ENCODE peak calls at places on chromosomes 5 and 9, in four cellular contexts. G, D, M and J are unnamed samples.

GRCh38 chr9:89525673-89526374 is 27.9 kb upstream of the SEMA4D start:
- DNase-seq in M (no peak), G (no peak), D (no peak), J (no peak)

GRCh38 chr9:37602817-37603216 is 10.4 kb upstream of the TOMM5 start:
- DNase-seq in G (no peak), D (no peak), M (no peak), J (no peak)

GRCh38 chr5:122703214-122703613 is 71.7 kb upstream of the SNX2 start:
- DNase-seq in M (no peak), G (no peak), D (no peak), J (no peak)

GRCh38 chr9:7368410-7369292 is 430.9 kb downstream of the DMAC1 start:
- DNase-seq in G (no peak), M (no peak), D (no peak), J (no peak)

GRCh38 chr9:137542486-137542885 is 7.7 kb downstream of the PNPLA7 start:
- DNase-seq in G (no peak), M (no peak), D (no peak), J (no peak)

GRCh38 chr5:89445106-89445745 is 562.2 kb upstream of the MEF2C start:
- DNase-seq in M (no peak), G (no peak), D (no peak), J (no peak)

GRCh38 chr9:94874316-94874715 is 147.8 kb downstream of the AOPEP start:
- DNase-seq in D (no peak), M (no peak), G (peak), J (no peak)

GRCh38 chr9:121937248-121937647 is 155.9 kb downstream of the TTLL11 start:
- DNase-seq in M (no peak), D (no peak), G (no peak), J (no peak)

GRCh38 chr5:82641362-82641988 is 363.3 kb upstream of the RPS23 start:
- DNase-seq in D (peak), G (no peak), M (peak), J (peak)

GRCh38 chr9:133892193-133892920 is 99.8 kb downstream of the VAV2 start:
- DNase-seq in G (peak), M (peak), D (no peak), J (no peak)

GRCh38 chr9:136484153-136485048 is 1.6 kb upstream of the SEC16A start:
- DNase-seq in M (peak), G (no peak), D (no peak), J (no peak)

GRCh38 chr9:136376457-136376856 is 3.0 kb upstream of the CARD9 start:
- DNase-seq in D (no peak), M (no peak), G (no peak), J (no peak)

GRCh38 chr5:2330731-2331130 is 420.7 kb downstream of the IRX2 start:
- DNase-seq in M (no peak), G (no peak), D (no peak), J (no peak)

GRCh38 chr9:131578778-131579504 is 33.6 kb downstream of the PRRT1B start:
- DNase-seq in G (no peak), D (peak), M (no peak), J (no peak)

GRCh38 chr9:106019017-106019692 is 324.8 kb downstream of the TMEM38B start:
- DNase-seq in M (peak), D (no peak), G (no peak), J (no peak)

GRCh38 chr9:23721466-23721865 is 104.6 kb downstream of the ELAVL2 start:
- DNase-seq in M (no peak), D (no peak), G (no peak), J (no peak)

GRCh38 chr9:24832307-24832706 is 286.6 kb upstream of the IZUMO3 start:
- DNase-seq in M (peak), D (no peak), G (peak), J (peak)

GRCh38 chr5:91865920-91866319 is 482.8 kb upstream of the ARRDC3 start:
- DNase-seq in G (no peak), D (no peak), M (no peak), J (no peak)

GRCh38 chr5:122129332-122129731 is at the start of gene ZNF474:
- DNase-seq in D (no peak), G (no peak), M (no peak), J (peak)

GRCh38 chr9:97601228-97601898 is 31.8 kb downstream of the TSTD2 start:
- DNase-seq in G (no peak), M (no peak), D (no peak), J (no peak)

GRCh38 chr5:139446956-139447779 is 7.8 kb upstream of the DNAJC18 start:
- DNase-seq in G (no peak), M (no peak), D (peak), J (no peak)

GRCh38 chr5:55694152-55694830 is 17.8 kb downstream of the SLC38A9 start:
- DNase-seq in G (no peak), M (peak), D (no peak), J (no peak)

GRCh38 chr5:41003670-41004376 is 67.3 kb downstream of the MROH2B start:
- DNase-seq in G (no peak), D (no peak), M (no peak), J (no peak)

GRCh38 chr5:91266184-91266705 is 116.9 kb downstream of the ARRDC3 start:
- DNase-seq in M (no peak), G (no peak), D (no peak), J (no peak)

GRCh38 chr9:113998529-113999255 is 79.4 kb downstream of the AMBP start:
- DNase-seq in M (no peak), D (no peak), G (peak), J (no peak)

GRCh38 chr9:114000671-114001409 is 77.3 kb downstream of the AMBP start:
- DNase-seq in D (no peak), G (no peak), M (no peak), J (no peak)

GRCh38 chr9:114001410-114001685 is 76.8 kb downstream of the AMBP start:
- DNase-seq in M (no peak), G (no peak), D (no peak), J (no peak)

GRCh38 chr9:113999256-114000062 is 78.6 kb downstream of the AMBP start:
- DNase-seq in G (peak), D (no peak), M (no peak), J (no peak)

GRCh38 chr9:114000063-114000454 is 78.0 kb downstream of the AMBP start:
- DNase-seq in M (no peak), G (no peak), D (no peak), J (no peak)
- TF ChIP-seq SUZ12 in M (no peak), G (no peak), D (no peak), J (no peak)

GRCh38 chr5:96292582-96293247 is 140.3 kb downstream of the PCSK1 start:
- DNase-seq in D (no peak), G (no peak), M (no peak), J (no peak)
- TF ChIP-seq YY1 in D (no peak), G (no peak), M (no peak), J (no peak)

GRCh38 chr5:156008844-156009243 is 318.1 kb upstream of the SGCD start:
- DNase-seq in G (no peak), M (no peak), D (no peak), J (no peak)
- TF ChIP-seq SUZ12 in G (no peak), M (no peak), D (no peak), J (no peak)

DNA sequence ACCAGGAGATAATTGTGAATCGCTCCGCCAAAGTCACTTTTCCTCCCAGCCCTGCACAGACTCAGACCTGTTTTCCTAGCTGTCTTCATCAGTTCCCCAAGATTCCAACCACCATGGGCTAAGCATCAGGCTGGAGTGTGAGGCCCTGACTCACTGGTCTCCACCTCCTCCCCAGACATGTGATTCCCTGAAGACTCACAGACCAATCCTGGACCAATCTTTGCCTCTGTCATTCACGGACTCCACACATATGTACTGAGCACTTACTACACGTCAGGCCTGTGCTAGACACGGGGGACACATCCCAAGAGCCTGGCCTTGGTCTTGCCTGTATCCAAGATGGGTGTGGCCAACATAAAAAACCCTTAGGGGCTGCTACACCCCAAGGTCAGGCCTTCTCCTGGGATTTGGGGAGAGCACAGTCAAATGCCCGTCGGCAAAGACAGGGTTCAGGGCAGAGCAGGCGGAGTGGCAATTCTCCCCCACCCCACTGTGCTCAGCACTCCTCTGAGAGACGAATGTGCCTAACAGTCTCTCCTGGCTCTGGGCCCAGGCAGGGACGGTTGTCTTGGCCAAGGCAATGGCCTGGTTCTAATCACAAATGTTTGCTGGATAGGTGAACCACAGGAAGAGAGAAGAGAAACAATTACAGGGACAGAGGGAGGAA is 11.9 kb downstream of the EEIG1 start:
- DNase-seq in M (no peak), G (no peak), D (no peak), J (no peak)
- TF ChIP-seq YY1 in M (no peak), G (no peak), D (no peak), J (no peak)

GRCh38 chr9:77766587-77766986 is 118.5 kb upstream of the GNA14 start:
- DNase-seq in G (no peak), D (no peak), M (no peak), J (no peak)

GRCh38 chr9:77765781-77766259 is 117.7 kb upstream of the GNA14 start:
- DNase-seq in M (no peak), G (no peak), D (no peak), J (no peak)

GRCh38 chr9:77763566-77763965 is 115.4 kb upstream of the GNA14 start:
- DNase-seq in D (no peak), M (peak), G (no peak), J (no peak)

GRCh38 chr9:77769246-77769645 is 121.1 kb upstream of the GNA14 start:
- DNase-seq in M (no peak), D (no peak), G (no peak), J (no peak)

DNA sequence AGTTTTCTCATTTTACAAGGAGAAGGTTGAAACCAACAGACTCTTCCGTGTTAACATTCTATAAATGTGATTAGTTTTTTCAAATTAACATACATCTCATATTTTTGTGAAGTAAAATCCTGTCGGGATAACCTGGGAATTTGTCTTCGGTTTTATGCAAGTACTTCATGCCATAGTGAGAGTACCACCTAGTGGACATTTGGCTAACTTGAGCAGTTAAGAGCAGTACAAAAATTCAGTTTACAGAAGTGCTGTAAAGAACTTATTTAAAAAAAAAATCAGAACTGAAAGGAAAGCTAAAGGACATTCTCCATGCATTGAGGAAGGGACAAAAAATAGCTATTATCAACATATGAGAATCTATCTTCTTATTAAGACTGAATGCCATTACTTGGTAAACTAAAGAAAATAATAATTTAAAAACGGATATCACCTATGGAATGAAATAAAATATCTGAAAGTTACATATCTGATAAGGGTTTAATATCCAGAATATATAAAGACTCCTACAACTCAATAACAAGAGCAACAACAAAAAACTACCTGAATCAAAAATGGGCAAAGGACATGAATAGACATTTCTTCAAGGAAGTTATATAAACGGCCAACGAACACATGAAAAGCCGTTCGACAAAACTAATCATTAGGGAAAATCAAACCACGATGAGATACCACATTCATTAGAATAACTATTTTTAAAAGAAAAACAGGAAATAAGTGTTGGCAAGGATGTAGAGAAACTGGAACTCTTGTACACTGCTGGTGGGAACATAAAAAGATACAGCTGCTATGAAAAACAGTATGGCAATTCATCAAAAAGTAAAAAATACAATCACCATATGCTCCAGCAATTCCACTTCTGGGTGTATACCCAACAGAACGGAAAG is 117.0 kb upstream of the GNA14 start:
- DNase-seq in D (no peak), G (no peak), M (peak), J (peak)
- TF ChIP-seq SUZ12 in D (no peak), G (no peak), M (no peak), J (no peak)

GRCh38 chr5:54646285-54647101 is 128.9 kb downstream of the SNX18 start:
- DNase-seq in M (no peak), G (peak), D (peak), J (peak)
- TF ChIP-seq YY1 in M (no peak), G (no peak), D (no peak), J (no peak)

GRCh38 chr9:92685022-92685421 is 15.1 kb upstream of the IPPK start:
- DNase-seq in G (peak), D (no peak), M (no peak), J (no peak)
- TF ChIP-seq SUZ12 in G (no peak), D (no peak), M (no peak), J (no peak)

DNA sequence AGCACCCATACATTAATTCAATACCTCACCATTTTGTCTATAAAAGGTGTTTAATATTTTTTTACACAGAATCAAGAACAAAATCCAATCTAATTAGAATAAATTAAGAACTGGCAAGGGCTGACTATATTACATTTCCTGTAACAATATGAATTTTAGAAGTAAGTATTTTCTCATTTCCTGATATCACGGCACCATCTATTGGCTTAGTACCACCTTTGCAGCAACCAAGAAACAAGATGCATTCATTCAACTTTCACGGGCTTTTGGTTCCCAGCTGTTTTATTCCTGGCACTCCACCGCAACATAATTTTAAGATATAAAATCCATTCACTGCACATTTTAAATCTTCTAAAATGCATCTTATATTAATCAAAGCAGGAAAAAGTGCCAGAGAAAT is 20.6 kb downstream of the PSMB7 start:
- DNase-seq in G (no peak), M (no peak), D (no peak), J (no peak)
- TF ChIP-seq YY1 in G (no peak), M (no peak), D (no peak), J (no peak)

DNA sequence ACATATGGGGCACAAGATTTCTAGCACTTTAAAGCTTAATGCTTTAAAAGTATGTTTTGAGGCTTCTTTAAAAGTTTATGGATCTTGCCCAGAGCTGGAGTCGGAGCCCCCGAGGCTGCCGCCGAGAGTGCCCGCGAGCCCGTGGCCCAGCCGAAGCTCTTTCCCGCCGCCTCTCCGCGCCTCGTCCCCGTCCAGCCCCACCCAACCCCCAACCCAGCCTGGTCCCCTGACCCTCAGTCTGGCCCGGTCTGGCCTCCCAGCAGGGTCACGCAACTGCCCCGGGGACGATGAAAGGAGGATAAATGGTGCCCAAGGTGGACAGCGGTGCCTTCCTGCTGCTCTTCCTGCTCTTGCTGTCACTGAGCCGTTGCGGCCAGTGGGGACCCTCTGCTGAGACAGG is 1.7 kb downstream of the TSSK1B start:
- DNase-seq in D (no peak), G (no peak), M (no peak), J (no peak)
- TF ChIP-seq SUZ12 in D (no peak), G (no peak), M (no peak), J (no peak)